ENCODE peak calls at places on chromosomes 2 and 18, in nine cellular contexts. One of them, this sample, is unnamed.

GRCh38 chr2:241772063-241772499 is 4.5 kb upstream of the GAL3ST2 start:
- DNase-seq in astrocyte of the spinal cord: no peak
- DNase-seq in AG04449: no peak
- DNase-seq in GM12865: peak; percentile 88
- DNase-seq in CD8-positive, alpha-beta T cell: no peak
- DNase-seq in uterus: no peak
- DNase-seq in colonic mucosa: no peak
- DNase-seq in heart left ventricle: no peak
- DNase-seq in pancreas: no peak
- DNase-seq in this sample: no peak

GRCh38 chr2:182628901-182629300 is 87.2 kb upstream of the DNAJC10 start:
- DNase-seq in astrocyte of the spinal cord: no peak
- DNase-seq in AG04449: no peak
- DNase-seq in GM12865: no peak
- DNase-seq in CD8-positive, alpha-beta T cell: no peak
- DNase-seq in uterus: no peak
- DNase-seq in colonic mucosa: no peak
- DNase-seq in heart left ventricle: no peak
- DNase-seq in pancreas: no peak
- DNase-seq in this sample: no peak

GRCh38 chr2:219243291-219243761 is 1.9 kb downstream of the GLB1L start:
- DNase-seq in astrocyte of the spinal cord: no peak
- DNase-seq in AG04449: no peak
- DNase-seq in GM12865: no peak
- DNase-seq in CD8-positive, alpha-beta T cell: no peak
- DNase-seq in uterus: peak; percentile 45
- DNase-seq in colonic mucosa: peak; percentile 60
- DNase-seq in heart left ventricle: no peak
- DNase-seq in pancreas: no peak
- DNase-seq in this sample: no peak

GRCh38 chr2:207251573-207252192 is 85.9 kb upstream of the KLF7 start:
- DNase-seq in astrocyte of the spinal cord: no peak
- DNase-seq in AG04449: no peak
- DNase-seq in GM12865: no peak
- DNase-seq in CD8-positive, alpha-beta T cell: no peak
- DNase-seq in uterus: no peak
- DNase-seq in colonic mucosa: no peak
- DNase-seq in heart left ventricle: no peak
- DNase-seq in pancreas: no peak
- DNase-seq in this sample: no peak

GRCh38 chr2:9627310-9627709 is 3.5 kb downstream of the YWHAQ start:
- DNase-seq in astrocyte of the spinal cord: no peak
- DNase-seq in AG04449: no peak
- DNase-seq in GM12865: no peak
- DNase-seq in CD8-positive, alpha-beta T cell: no peak
- DNase-seq in uterus: no peak
- DNase-seq in colonic mucosa: no peak
- DNase-seq in heart left ventricle: no peak
- DNase-seq in pancreas: no peak
- DNase-seq in this sample: no peak

GRCh38 chr2:136131961-136132839 is 14.3 kb upstream of the CXCR4 start:
- DNase-seq in astrocyte of the spinal cord: no peak
- DNase-seq in AG04449: no peak
- DNase-seq in GM12865: peak; percentile 94
- DNase-seq in CD8-positive, alpha-beta T cell: peak; percentile 76
- DNase-seq in uterus: no peak
- DNase-seq in colonic mucosa: peak; percentile 22
- DNase-seq in heart left ventricle: no peak
- DNase-seq in pancreas: no peak
- DNase-seq in this sample: no peak

GRCh38 chr2:105775809-105776559 is 31.3 kb downstream of the NCK2 start:
- DNase-seq in astrocyte of the spinal cord: no peak
- DNase-seq in AG04449: no peak
- DNase-seq in GM12865: peak; percentile 59
- DNase-seq in CD8-positive, alpha-beta T cell: no peak
- DNase-seq in uterus: no peak
- DNase-seq in colonic mucosa: no peak
- DNase-seq in heart left ventricle: no peak
- DNase-seq in pancreas: no peak
- DNase-seq in this sample: no peak

GRCh38 chr2:99974966-99975365 is 167.4 kb downstream of the AFF3 start:
- DNase-seq in astrocyte of the spinal cord: no peak
- DNase-seq in AG04449: no peak
- DNase-seq in GM12865: no peak
- DNase-seq in CD8-positive, alpha-beta T cell: no peak
- DNase-seq in uterus: no peak
- DNase-seq in colonic mucosa: no peak
- DNase-seq in heart left ventricle: no peak
- DNase-seq in pancreas: no peak
- DNase-seq in this sample: no peak

GRCh38 chr18:13180614-13181375 is 37.8 kb upstream of the LDLRAD4 start:
- DNase-seq in astrocyte of the spinal cord: no peak
- DNase-seq in AG04449: no peak
- DNase-seq in GM12865: no peak
- DNase-seq in CD8-positive, alpha-beta T cell: no peak
- DNase-seq in uterus: no peak
- DNase-seq in colonic mucosa: no peak
- DNase-seq in heart left ventricle: no peak
- DNase-seq in pancreas: no peak
- DNase-seq in this sample: no peak

GRCh38 chr2:12106440-12107080 is 360.1 kb downstream of the LPIN1 start:
- DNase-seq in astrocyte of the spinal cord: peak; percentile 98
- DNase-seq in AG04449: peak; percentile 95
- DNase-seq in GM12865: peak; percentile 43
- DNase-seq in CD8-positive, alpha-beta T cell: no peak
- DNase-seq in uterus: peak; percentile 67
- DNase-seq in colonic mucosa: peak; percentile 29
- DNase-seq in heart left ventricle: peak; percentile 89
- DNase-seq in pancreas: peak; percentile 17
- DNase-seq in this sample: no peak

GRCh38 chr2:167183916-167184315 is 295.6 kb downstream of the XIRP2 start:
- DNase-seq in astrocyte of the spinal cord: no peak
- DNase-seq in AG04449: no peak
- DNase-seq in GM12865: no peak
- DNase-seq in CD8-positive, alpha-beta T cell: no peak
- DNase-seq in uterus: no peak
- DNase-seq in colonic mucosa: no peak
- DNase-seq in heart left ventricle: no peak
- DNase-seq in pancreas: no peak
- DNase-seq in this sample: peak; percentile 76

GRCh38 chr18:77049938-77050337 is 82.6 kb downstream of the MBP start:
- DNase-seq in astrocyte of the spinal cord: no peak
- DNase-seq in AG04449: no peak
- DNase-seq in GM12865: no peak
- DNase-seq in CD8-positive, alpha-beta T cell: no peak
- DNase-seq in uterus: no peak
- DNase-seq in colonic mucosa: no peak
- DNase-seq in heart left ventricle: no peak
- DNase-seq in pancreas: no peak
- DNase-seq in this sample: no peak

GRCh38 chr2:112031473-112031872 is 23.6 kb upstream of the TMEM87B start:
- DNase-seq in astrocyte of the spinal cord: peak; percentile 30
- DNase-seq in AG04449: no peak
- DNase-seq in GM12865: no peak
- DNase-seq in CD8-positive, alpha-beta T cell: no peak
- DNase-seq in uterus: peak; percentile 35
- DNase-seq in colonic mucosa: no peak
- DNase-seq in heart left ventricle: no peak
- DNase-seq in pancreas: no peak
- DNase-seq in this sample: no peak

GRCh38 chr2:144444418-144444817 is 75.5 kb downstream of the ZEB2 start:
- DNase-seq in astrocyte of the spinal cord: no peak
- DNase-seq in AG04449: no peak
- DNase-seq in GM12865: no peak
- DNase-seq in CD8-positive, alpha-beta T cell: no peak
- DNase-seq in uterus: no peak
- DNase-seq in colonic mucosa: no peak
- DNase-seq in heart left ventricle: no peak
- DNase-seq in pancreas: no peak
- DNase-seq in this sample: no peak

GRCh38 chr2:101200714-101201113 is 49.5 kb upstream of the TBC1D8 start:
- DNase-seq in astrocyte of the spinal cord: peak; percentile 20
- DNase-seq in AG04449: no peak
- DNase-seq in GM12865: no peak
- DNase-seq in CD8-positive, alpha-beta T cell: no peak
- DNase-seq in uterus: no peak
- DNase-seq in colonic mucosa: no peak
- DNase-seq in heart left ventricle: no peak
- DNase-seq in pancreas: no peak
- DNase-seq in this sample: no peak

DNA sequence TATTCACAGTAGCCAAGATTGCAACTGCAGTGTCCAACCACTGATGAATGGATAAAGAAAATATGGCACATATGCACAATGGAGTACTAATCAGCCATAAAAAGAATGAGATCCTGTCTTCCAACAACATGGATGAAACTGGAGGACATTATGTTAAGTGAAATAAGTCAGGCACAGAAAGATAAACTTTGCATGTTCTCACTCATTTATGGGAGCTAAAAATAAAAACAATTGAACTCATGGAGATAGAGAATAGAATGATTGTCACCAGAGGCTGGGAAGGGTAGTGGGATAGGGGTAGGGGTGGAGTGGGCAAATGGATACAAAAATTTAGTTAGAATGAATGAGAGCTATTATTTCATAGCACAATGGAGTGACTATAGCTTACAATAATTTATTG is 305.5 kb upstream of the ETAA1 start:
- DNase-seq in astrocyte of the spinal cord: no peak
- DNase-seq in AG04449: no peak
- DNase-seq in GM12865: no peak
- DNase-seq in CD8-positive, alpha-beta T cell: no peak
- DNase-seq in uterus: no peak
- DNase-seq in colonic mucosa: no peak
- DNase-seq in heart left ventricle: no peak
- DNase-seq in pancreas: no peak
- DNase-seq in this sample: no peak
- TF ChIP-seq CTCF in astrocyte of the spinal cord: no peak
- TF ChIP-seq CTCF in AG04449: no peak
- TF ChIP-seq CTCF in GM12865: no peak
- TF ChIP-seq CTCF in CD8-positive, alpha-beta T cell: no peak
- TF ChIP-seq CTCF in uterus: no peak
- TF ChIP-seq CTCF in colonic mucosa: no peak
- TF ChIP-seq CTCF in heart left ventricle: no peak
- TF ChIP-seq CTCF in pancreas: no peak
- TF ChIP-seq CTCF in this sample: no peak

GRCh38 chr18:23049698-23050373 is 85.4 kb upstream of the CABLES1 start:
- DNase-seq in astrocyte of the spinal cord: no peak
- DNase-seq in AG04449: no peak
- DNase-seq in GM12865: no peak
- DNase-seq in CD8-positive, alpha-beta T cell: no peak
- DNase-seq in uterus: no peak
- DNase-seq in colonic mucosa: no peak
- DNase-seq in heart left ventricle: no peak
- DNase-seq in pancreas: no peak
- DNase-seq in this sample: no peak
- H3K4me3 ChIP-seq in astrocyte of the spinal cord: no peak overlapping the region
- H3K4me3 ChIP-seq in AG04449: no peak overlapping the region
- H3K4me3 ChIP-seq in GM12865: no peak overlapping the region
- H3K4me3 ChIP-seq in CD8-positive, alpha-beta T cell: no peak overlapping the region
- H3K4me3 ChIP-seq in uterus: no peak overlapping the region
- H3K4me3 ChIP-seq in colonic mucosa: no peak overlapping the region
- H3K4me3 ChIP-seq in heart left ventricle: no peak overlapping the region
- H3K4me3 ChIP-seq in pancreas: no peak overlapping the region
- H3K4me3 ChIP-seq in this sample: no peak overlapping the region

GRCh38 chr2:3806730-3807129 is 103.4 kb downstream of the DCDC2C start:
- DNase-seq in astrocyte of the spinal cord: no peak
- DNase-seq in AG04449: no peak
- DNase-seq in GM12865: no peak
- DNase-seq in CD8-positive, alpha-beta T cell: no peak
- DNase-seq in uterus: no peak
- DNase-seq in colonic mucosa: no peak
- DNase-seq in heart left ventricle: no peak
- DNase-seq in pancreas: no peak
- DNase-seq in this sample: no peak

GRCh38 chr2:3801506-3801905 is 98.1 kb downstream of the DCDC2C start:
- DNase-seq in astrocyte of the spinal cord: no peak
- DNase-seq in AG04449: no peak
- DNase-seq in GM12865: no peak
- DNase-seq in CD8-positive, alpha-beta T cell: no peak
- DNase-seq in uterus: no peak
- DNase-seq in colonic mucosa: no peak
- DNase-seq in heart left ventricle: no peak
- DNase-seq in pancreas: no peak
- DNase-seq in this sample: no peak

GRCh38 chr2:3807853-3808252 is 104.5 kb downstream of the DCDC2C start:
- DNase-seq in astrocyte of the spinal cord: peak; percentile 12
- DNase-seq in AG04449: peak; percentile 26
- DNase-seq in GM12865: no peak
- DNase-seq in CD8-positive, alpha-beta T cell: no peak
- DNase-seq in uterus: no peak
- DNase-seq in colonic mucosa: no peak
- DNase-seq in heart left ventricle: no peak
- DNase-seq in pancreas: no peak
- DNase-seq in this sample: no peak

GRCh38 chr2:3805120-3805519 is 101.7 kb downstream of the DCDC2C start:
- DNase-seq in astrocyte of the spinal cord: no peak
- DNase-seq in AG04449: no peak
- DNase-seq in GM12865: peak; percentile 12
- DNase-seq in CD8-positive, alpha-beta T cell: no peak
- DNase-seq in uterus: no peak
- DNase-seq in colonic mucosa: no peak
- DNase-seq in heart left ventricle: no peak
- DNase-seq in pancreas: no peak
- DNase-seq in this sample: no peak
- TF ChIP-seq CTCF in astrocyte of the spinal cord: peak; percentile 27
- TF ChIP-seq CTCF in AG04449: no peak
- TF ChIP-seq CTCF in GM12865: peak; percentile 36
- TF ChIP-seq CTCF in CD8-positive, alpha-beta T cell: no peak
- TF ChIP-seq CTCF in uterus: no peak
- TF ChIP-seq CTCF in colonic mucosa: no peak
- TF ChIP-seq CTCF in heart left ventricle: peak; percentile 34
- TF ChIP-seq CTCF in pancreas: no peak
- TF ChIP-seq CTCF in this sample: peak; percentile 26

DNA sequence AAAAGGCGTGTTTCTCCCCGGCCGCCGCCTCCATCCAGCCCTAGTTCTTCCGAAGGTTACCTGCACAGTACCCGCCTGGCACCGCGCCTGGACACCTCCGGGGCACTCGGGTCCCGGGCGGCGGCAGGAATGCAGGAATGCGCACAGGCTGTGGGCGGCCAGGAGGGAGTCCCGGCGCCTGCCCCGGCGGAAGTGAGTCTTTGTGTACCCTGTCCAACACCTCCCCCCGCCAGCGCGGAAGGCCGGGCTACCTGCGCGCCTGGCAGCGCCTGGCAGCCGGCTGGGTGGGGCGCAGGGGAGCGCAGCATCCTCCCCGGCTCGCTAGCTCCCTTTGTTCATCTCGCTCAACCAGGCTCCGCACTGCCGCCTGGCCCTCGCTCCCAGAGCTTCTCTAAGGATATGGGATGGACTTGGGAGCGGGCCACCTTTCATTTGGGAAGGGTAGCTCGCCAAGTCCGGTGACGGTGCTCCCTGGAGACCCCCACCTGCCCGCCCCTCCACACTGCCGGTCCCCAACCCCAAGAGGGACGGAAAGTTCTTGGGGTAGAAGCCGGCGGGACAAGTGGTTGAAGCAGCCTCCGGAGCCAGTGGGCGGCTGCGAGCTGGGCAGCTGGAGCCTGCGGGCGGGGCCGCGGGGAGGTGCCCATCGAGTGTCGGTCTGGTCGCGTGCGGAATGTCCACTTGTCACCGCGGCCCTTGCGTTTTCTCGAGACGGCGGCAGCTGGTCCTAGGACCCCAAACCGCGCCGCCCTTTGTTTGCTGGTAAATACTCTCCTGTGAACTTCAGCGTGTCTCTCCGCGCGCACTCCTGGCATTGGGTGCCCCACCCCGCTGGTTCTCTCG is 1.2 kb upstream of the ST6GAL2 start:
- DNase-seq in astrocyte of the spinal cord: peak; percentile 41
- DNase-seq in AG04449: no peak
- DNase-seq in GM12865: no peak
- DNase-seq in CD8-positive, alpha-beta T cell: no peak
- DNase-seq in uterus: peak; percentile 13
- DNase-seq in colonic mucosa: peak; percentile 65
- DNase-seq in heart left ventricle: no peak
- DNase-seq in pancreas: peak; percentile 54
- DNase-seq in this sample: no peak
- H3K4me3 ChIP-seq in astrocyte of the spinal cord: peak overlapping the region; percentile 53
- H3K4me3 ChIP-seq in AG04449: peak overlapping the region; percentile 52
- H3K4me3 ChIP-seq in GM12865: no peak overlapping the region
- H3K4me3 ChIP-seq in CD8-positive, alpha-beta T cell: no peak overlapping the region
- H3K4me3 ChIP-seq in uterus: peak overlapping the region; percentile 37
- H3K4me3 ChIP-seq in colonic mucosa: peak overlapping the region; percentile 40
- H3K4me3 ChIP-seq in heart left ventricle: peak overlapping the region; percentile 15
- H3K4me3 ChIP-seq in pancreas: peak overlapping the region; percentile 34
- H3K4me3 ChIP-seq in this sample: peak overlapping the region; percentile 58